ENCODE peak calls at places on chromosomes 12 and 14, in ten cellular contexts. A is IMR-90, V is choroid plexus epithelial cell, C is cardiac muscle cell, J is thoracic aorta, G is fibroblast of mammary gland, W is astrocyte of the spinal cord, R is left lung, M is Peyer's patch, E is lower leg skin. I is an unnamed sample.

GRCh38 chr12:109760930-109761630 is 47.5 kb downstream of the FAM222A start:
- DNase-seq in E (no peak), C (no peak), M (peak; percentile 21), G (no peak), A (no peak), W (no peak), J (no peak), R (no peak), V (no peak), I (no peak)

GRCh38 chr14:90810808-90811207 is 5.4 kb downstream of the TTC7B start:
- DNase-seq in R (no peak), C (no peak), A (no peak), W (no peak), J (no peak), G (no peak), M (no peak), V (no peak), E (no peak), I (no peak)

GRCh38 chr12:15856097-15856982 is 25.8 kb upstream of the STRAP start:
- DNase-seq in V (peak; percentile 90), R (peak; percentile 5), G (peak; percentile 80), A (peak; percentile 76), W (peak; percentile 79), E (peak; percentile 72), C (peak; percentile 82), J (peak; percentile 14), M (no peak), I (peak; percentile 89)

GRCh38 chr12:89351489-89352241 is 636 bp downstream of the DUSP6 start:
- DNase-seq in A (peak; percentile 35), C (peak; percentile 47), G (no peak), R (peak; percentile 90), V (peak; percentile 52), W (no peak), E (no peak), J (no peak), M (peak; percentile 78), I (no peak)

GRCh38 chr14:45068396-45068795 is 15.5 kb upstream of the PRPF39 start:
- DNase-seq in C (no peak), M (no peak), A (no peak), R (no peak), W (no peak), V (no peak), G (no peak), E (no peak), J (no peak), I (no peak)

GRCh38 chr14:84975503-84975902 is 554.4 kb upstream of the FLRT2 start:
- DNase-seq in W (no peak), E (no peak), A (no peak), R (no peak), C (no peak), M (no peak), J (no peak), G (no peak), V (no peak), I (no peak)

GRCh38 chr14:39615352-39615751 is 183.1 kb upstream of the FBXO33 start:
- DNase-seq in R (no peak), W (no peak), J (no peak), A (no peak), M (no peak), E (no peak), G (no peak), V (no peak), C (no peak), I (no peak)

GRCh38 chr12:62210422-62210821 is 49.8 kb upstream of the USP15 start:
- DNase-seq in C (peak; percentile 76), A (peak; percentile 52), G (peak; percentile 54), E (no peak), M (no peak), R (peak; percentile 61), J (no peak), V (peak; percentile 75), W (peak; percentile 47), I (peak; percentile 64)

GRCh38 chr14:72782182-72782508 is 111.8 kb downstream of the DPF3 start:
- DNase-seq in G (no peak), C (no peak), A (no peak), R (no peak), J (no peak), M (no peak), W (no peak), E (no peak), V (no peak), I (no peak)

GRCh38 chr14:90275820-90276219 is 19.5 kb downstream of the PSMC1 start:
- DNase-seq in R (no peak), W (peak; percentile 89), G (peak; percentile 80), V (peak; percentile 92), E (no peak), A (no peak), C (peak; percentile 73), M (no peak), J (no peak), I (peak; percentile 77)

GRCh38 chr12:115943310-115943629 is 334.2 kb downstream of the MED13L start:
- DNase-seq in C (no peak), W (no peak), R (no peak), A (no peak), V (no peak), M (no peak), J (no peak), E (no peak), G (no peak), I (no peak)

GRCh38 chr14:73714656-73715081 is 485 bp upstream of the PNMA1 start:
- DNase-seq in J (no peak), R (no peak), W (peak; percentile 72), E (no peak), M (no peak), C (peak; percentile 31), A (peak; percentile 42), G (peak; percentile 45), V (no peak), I (no peak)

GRCh38 chr14:71711619-71712018 is 220.6 kb upstream of the RGS6 start:
- DNase-seq in M (no peak), C (peak; percentile 92), E (no peak), J (no peak), G (peak; percentile 94), A (peak; percentile 94), R (no peak), W (peak; percentile 93), V (peak; percentile 94), I (peak; percentile 92)

GRCh38 chr12:62754706-62755105 is 180.2 kb downstream of the PPM1H start:
- DNase-seq in E (no peak), G (no peak), A (no peak), M (no peak), C (no peak), J (no peak), R (no peak), V (no peak), W (no peak), I (no peak)

GRCh38 chr12:33994857-33995808 is 27.2 kb upstream of the ALG10 start:
- DNase-seq in W (no peak), V (no peak), A (no peak), G (no peak), M (no peak), R (no peak), J (no peak), C (no peak), E (no peak), I (no peak)

GRCh38 chr12:103786201-103786600 is 54.8 kb downstream of the NT5DC3 start:
- DNase-seq in R (no peak), W (no peak), J (no peak), G (no peak), V (no peak), E (no peak), C (no peak), M (no peak), A (no peak), I (no peak)

GRCh38 chr14:100818221-100818699 is 7.7 kb upstream of the MEG3 start:
- DNase-seq in R (no peak), J (no peak), W (no peak), V (no peak), A (no peak), C (no peak), E (no peak), G (no peak), M (no peak), I (no peak)

GRCh38 chr12:64916431-64916830 is 92.0 kb downstream of the TBC1D30 start:
- DNase-seq in A (no peak), M (no peak), J (no peak), R (no peak), E (no peak), C (no peak), G (no peak), V (no peak), W (no peak), I (no peak)

DNA sequence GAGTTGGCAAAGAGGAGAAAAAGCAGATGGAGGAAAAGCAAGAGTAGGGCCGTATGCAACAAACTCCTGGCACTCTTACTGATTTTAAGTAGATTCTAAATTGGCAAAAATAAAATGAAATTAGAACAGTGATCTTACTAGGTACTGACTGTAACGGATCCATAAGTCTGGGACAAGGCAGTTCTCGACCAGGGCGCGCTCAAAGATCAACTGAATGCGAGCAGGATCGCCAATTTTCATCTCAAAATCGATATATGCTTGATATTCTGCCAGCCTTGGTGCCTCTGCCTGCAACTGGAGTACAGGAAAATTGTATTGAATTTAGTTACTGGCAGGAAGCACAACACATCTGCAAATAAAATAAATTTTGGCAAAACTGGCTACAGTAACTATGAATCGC is 22.2 kb downstream of the SART3 start:
- DNase-seq in R (no peak), A (no peak), E (no peak), C (no peak), M (no peak), J (no peak), G (no peak), V (no peak), W (no peak), I (no peak)
- TF ChIP-seq CTCF in R (no peak), A (no peak), E (no peak), C (no peak), M (no peak), J (no peak), G (no peak), V (no peak), W (no peak), I (no peak)

GRCh38 chr14:70380834-70381233 is 21.4 kb upstream of the COX16 start:
- DNase-seq in C (no peak), A (no peak), E (no peak), G (no peak), J (no peak), V (no peak), W (no peak), R (no peak), M (no peak), I (no peak)
- H3K4me3 ChIP-seq in C (no peak overlapping the region), A (no peak overlapping the region), E (no peak overlapping the region), G (no peak overlapping the region), J (no peak overlapping the region), V (no peak overlapping the region), W (no peak overlapping the region), R (no peak overlapping the region), M (no peak overlapping the region), I (no peak overlapping the region)

DNA sequence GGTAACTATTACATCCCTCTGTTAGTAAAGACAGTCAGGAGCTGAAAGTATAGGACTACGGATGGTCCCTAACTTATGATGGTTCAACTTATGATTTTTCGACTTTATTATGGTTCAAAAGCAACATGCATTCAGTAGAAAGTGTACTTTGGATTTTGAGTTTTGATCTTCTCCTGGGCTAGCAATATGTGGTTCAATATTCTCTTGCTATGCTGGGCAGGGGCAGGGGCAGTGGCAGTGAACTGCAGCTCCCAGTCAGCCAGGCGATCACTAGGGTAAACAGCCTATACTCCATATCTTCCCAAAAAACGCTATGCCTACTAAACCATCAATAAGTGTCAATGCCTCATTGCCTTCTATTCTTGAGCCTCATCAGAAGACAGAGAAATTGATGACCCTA is 292.7 kb downstream of the EMP1 start:
- DNase-seq in W (no peak), A (no peak), E (no peak), J (no peak), M (no peak), R (no peak), V (no peak), G (no peak), C (no peak), I (no peak)
- TF ChIP-seq CTCF in W (no peak), A (no peak), E (no peak), J (no peak), M (no peak), R (no peak), V (no peak), G (no peak), C (no peak), I (no peak)

GRCh38 chr14:76993743-76994142 is 34.8 kb downstream of the IRF2BPL start:
- DNase-seq in G (no peak), A (no peak), C (no peak), V (no peak), E (no peak), W (no peak), M (no peak), R (no peak), J (no peak), I (no peak)
- H3K4me3 ChIP-seq in G (no peak overlapping the region), A (no peak overlapping the region), C (no peak overlapping the region), V (no peak overlapping the region), E (no peak overlapping the region), W (no peak overlapping the region), M (no peak overlapping the region), R (no peak overlapping the region), J (no peak overlapping the region), I (no peak overlapping the region)